ENCODE peak calls at places on chromosomes 2 and 18, in eight cellular contexts. A is tibial artery, R is myocyte, N is T follicular helper cell, Z is Karpas-422, K is hypothalamus, U is NCI-H1436 treated with DMSO at 0.1 percent for 48 hours, J is COR-L47. O is an unnamed sample.

GRCh38 chr2:152600698-152601097 is 116.6 kb downstream of the PRPF40A start:
- DNase-seq in Z (no peak), U (no peak), J (no peak), R (peak; percentile 38), A (no peak), K (no peak), N (no peak), O (no peak)

GRCh38 chr2:179486969-179487752 is 222.5 kb upstream of the SESTD1 start:
- DNase-seq in K (no peak), J (no peak), Z (no peak), N (no peak), R (peak; percentile 20), U (no peak), A (no peak), O (no peak)

GRCh38 chr2:221264318-221264717 is 307.8 kb downstream of the EPHA4 start:
- DNase-seq in U (no peak), A (no peak), K (no peak), N (no peak), J (no peak), Z (no peak), R (no peak), O (no peak)

GRCh38 chr2:555164-555922 is 121.9 kb downstream of the TMEM18 start:
- DNase-seq in J (no peak), R (no peak), A (no peak), Z (no peak), U (no peak), K (no peak), N (no peak), O (no peak)

GRCh38 chr18:68314403-68314802 is 400.5 kb downstream of the TMX3 start:
- DNase-seq in K (no peak), Z (no peak), R (peak; percentile 68), A (no peak), J (no peak), N (no peak), U (no peak), O (no peak)

GRCh38 chr18:76621782-76622495 is 126.9 kb upstream of the ZNF516 start:
- DNase-seq in U (no peak), A (peak; percentile 30), N (no peak), J (peak; percentile 72), R (no peak), Z (no peak), K (no peak), O (no peak)

GRCh38 chr2:27932396-27932795 is 41.9 kb downstream of the BABAM2 start:
- DNase-seq in A (no peak), Z (no peak), N (no peak), K (no peak), J (no peak), U (no peak), R (no peak), O (no peak)

GRCh38 chr18:13530879-13531387 is 195.4 kb downstream of the FAM210A start:
- DNase-seq in J (peak; percentile 40), N (no peak), K (peak; percentile 38), Z (peak; percentile 68), A (peak; percentile 84), U (no peak), R (peak; percentile 31), O (no peak)

GRCh38 chr2:14587119-14587518 is 45.4 kb upstream of the LRATD1 start:
- DNase-seq in A (no peak), K (no peak), U (no peak), N (no peak), R (no peak), J (no peak), Z (no peak), O (no peak)

GRCh38 chr2:109594246-109594900 is 19.4 kb downstream of the SEPTIN10 start:
- DNase-seq in N (no peak), Z (no peak), R (no peak), K (no peak), U (no peak), J (no peak), A (no peak), O (no peak)

GRCh38 chr18:2903006-2903405 is 56.2 kb downstream of the EMILIN2 start:
- DNase-seq in Z (no peak), K (no peak), U (no peak), R (peak; percentile 39), A (peak; percentile 68), N (no peak), J (no peak), O (no peak)

GRCh38 chr2:231710751-231711676 is 2.7 kb downstream of the PTMA start:
- DNase-seq in R (peak; percentile 50), Z (peak; percentile 68), A (peak; percentile 48), J (peak; percentile 12), N (no peak), K (peak; percentile 19), U (no peak), O (no peak)

GRCh38 chr2:23363268-23363667 is 21.7 kb upstream of the KLHL29 start:
- DNase-seq in K (no peak), N (no peak), J (no peak), R (no peak), U (no peak), Z (no peak), A (no peak), O (no peak)

GRCh38 chr18:33212363-33212762 is 228.2 kb downstream of the CCDC178 start:
- DNase-seq in J (peak; percentile 16), Z (no peak), R (no peak), N (no peak), K (no peak), A (no peak), U (peak; percentile 91), O (no peak)

O was measured in T-helper 22 cell.